ENCODE peak calls at places on chromosomes 16 and 17, in nine cellular contexts. F is adrenal gland, G is body of pancreas, A is heart right ventricle, M is prostate gland, T is glutamatergic neuron, Z is chondrocyte, J is psoas muscle, X is OCI-LY7. H is an unnamed sample.
A peak's percentile ranks its signal among the peaks of the same experiment; 100 is the strongest.

GRCh38 chr17:42456223-42457106 is 2.2 kb upstream of the ATP6V0A1 start:
- DNase-seq in F (no peak), G (no peak), A (no peak), M (no peak), T (no peak), Z (no peak), J (no peak), X (peak; percentile 76), H (peak; percentile 62)

GRCh38 chr17:28509784-28510183 is 3.6 kb downstream of the FOXN1 start:
- DNase-seq in F (no peak), G (no peak), A (no peak), M (no peak), T (no peak), Z (no peak), J (no peak), X (no peak), H (no peak)

GRCh38 chr17:7186241-7186640 is 7.1 kb upstream of the ASGR1 start:
- DNase-seq in F (no peak), G (no peak), A (no peak), M (no peak), T (no peak), Z (peak; percentile 20), J (no peak), X (peak; percentile 26), H (no peak)

GRCh38 chr17:50944054-50944901 is 78.1 kb upstream of the TOB1 start:
- DNase-seq in F (peak; percentile 86), G (peak; percentile 90), A (peak; percentile 88), M (peak; percentile 88), T (peak; percentile 76), Z (peak; percentile 81), J (peak; percentile 92), X (peak; percentile 41), H (peak; percentile 77)

GRCh38 chr17:45231481-45232116 is 9.9 kb downstream of the FMNL1 start:
- DNase-seq in F (no peak), G (no peak), A (peak; percentile 39), M (no peak), T (peak; percentile 61), Z (peak; percentile 86), J (no peak), X (peak; percentile 51), H (no peak)

GRCh38 chr16:84839054-84839453 is 19.3 kb downstream of the CRISPLD2 start:
- DNase-seq in F (no peak), G (no peak), A (no peak), M (no peak), T (no peak), Z (no peak), J (peak; percentile 41), X (no peak), H (no peak)

GRCh38 chr16:57533618-57534336 is 2.6 kb downstream of the CCDC102A start:
- DNase-seq in F (peak; percentile 18), G (peak; percentile 32), A (no peak), M (no peak), T (no peak), Z (no peak), J (no peak), X (no peak), H (peak; percentile 8)

GRCh38 chr16:77971306-77972131 is 50.8 kb upstream of the CLEC3A start:
- DNase-seq in F (peak; percentile 78), G (peak; percentile 84), A (peak; percentile 83), M (peak; percentile 78), T (peak; percentile 91), Z (no peak), J (peak; percentile 83), X (peak; percentile 72), H (peak; percentile 63)

GRCh38 chr17:73969956-73970355 is 233.5 kb upstream of the RPL38 start:
- DNase-seq in F (peak; percentile 46), G (no peak), A (no peak), M (no peak), T (no peak), Z (peak; percentile 12), J (no peak), X (no peak), H (no peak)

GRCh38 chr17:65366102-65366844 is 195.2 kb downstream of the AXIN2 start:
- DNase-seq in F (no peak), G (no peak), A (no peak), M (no peak), T (no peak), Z (no peak), J (no peak), X (no peak), H (no peak)

GRCh38 chr17:5425826-5426225 is 5.8 kb downstream of the RPAIN start:
- DNase-seq in F (no peak), G (no peak), A (no peak), M (no peak), T (no peak), Z (no peak), J (no peak), X (no peak), H (no peak)

GRCh38 chr17:39705786-39706348 is 6.0 kb downstream of the ERBB2 start:
- DNase-seq in F (no peak), G (peak; percentile 89), A (peak; percentile 56), M (peak; percentile 87), T (no peak), Z (no peak), J (no peak), X (no peak), H (no peak)

GRCh38 chr16:66516808-66517585 is 32.9 kb downstream of the TK2 start:
- DNase-seq in F (peak; percentile 99), G (peak; percentile 98), A (peak; percentile 96), M (peak; percentile 97), T (no peak), Z (no peak), J (peak; percentile 99), X (peak; percentile 95), H (peak; percentile 95)

GRCh38 chr17:75873587-75874322 is 4.6 kb downstream of the TRIM47 start:
- DNase-seq in F (no peak), G (no peak), A (no peak), M (no peak), T (no peak), Z (no peak), J (no peak), X (no peak), H (no peak)

GRCh38 chr17:50882851-50883250 is 16.7 kb upstream of the TOB1 start:
- DNase-seq in F (no peak), G (no peak), A (no peak), M (no peak), T (no peak), Z (no peak), J (no peak), X (no peak), H (no peak)

GRCh38 chr17:75250009-75250471 is 11.4 kb downstream of the GGA3 start:
- DNase-seq in F (peak; percentile 22), G (no peak), A (no peak), M (no peak), T (no peak), Z (no peak), J (peak; percentile 51), X (peak; percentile 50), H (peak; percentile 84)

DNA sequence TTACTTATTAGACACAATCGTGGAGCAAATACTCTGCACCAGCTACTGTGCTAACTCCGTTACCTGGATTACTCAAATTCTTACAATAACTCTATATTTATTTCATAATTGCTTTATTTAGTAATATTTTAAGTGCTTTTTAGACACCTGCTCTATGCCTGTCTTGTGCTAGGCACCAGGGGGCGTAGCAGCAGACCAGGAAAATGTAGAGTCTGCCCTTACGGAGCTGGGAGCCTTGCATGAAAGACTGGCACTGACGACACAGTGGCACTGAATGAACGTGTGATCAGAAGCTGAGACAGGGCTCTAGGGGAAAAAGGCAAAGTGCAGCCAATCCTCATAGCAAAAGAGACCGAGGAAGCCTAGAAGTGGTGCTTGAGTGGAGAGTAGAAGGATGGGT is 486.5 kb downstream of the CDH13 start:
- DNase-seq in F (no peak), G (no peak), A (no peak), M (no peak), T (peak; percentile 38), Z (no peak), J (no peak), X (peak; percentile 71), H (no peak)
- TF ChIP-seq CTCF in F (peak; percentile 47), G (peak; percentile 23), A (peak; percentile 41), M (peak; percentile 35), T (peak; percentile 74), Z (peak; percentile 80), J (peak; percentile 36), X (peak; percentile 87), H (peak; percentile 36)

DNA sequence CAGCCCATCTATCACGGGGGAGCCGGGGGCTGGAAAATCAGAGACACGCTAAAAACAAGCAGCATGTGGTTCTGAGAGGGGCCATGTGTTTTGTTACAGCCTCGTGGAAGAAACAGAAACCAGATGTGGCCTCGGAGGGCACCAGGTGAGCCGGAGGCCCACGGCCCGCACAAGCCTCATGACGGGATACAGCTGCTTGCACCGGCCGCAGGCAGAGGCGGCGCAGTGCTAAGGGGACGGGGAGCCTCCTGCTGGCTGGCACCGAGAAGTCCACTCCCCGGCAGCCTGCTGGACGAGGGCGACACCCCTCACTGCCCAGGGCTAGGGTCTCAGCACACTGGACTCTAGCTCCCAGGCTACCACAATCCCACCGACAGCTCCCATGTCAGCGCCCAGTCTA is 19.2 kb downstream of the NDUFAF8 start:
- DNase-seq in F (no peak), G (no peak), A (no peak), M (no peak), T (no peak), Z (no peak), J (no peak), X (no peak), H (no peak)
- TF ChIP-seq CTCF in F (peak; percentile 9), G (no peak), A (no peak), M (no peak), T (peak; percentile 4), Z (peak; percentile 20), J (no peak), X (no peak), H (no peak)

GRCh38 chr17:18045691-18046090 is 6.5 kb downstream of the GID4 start:
- DNase-seq in F (no peak), G (no peak), A (no peak), M (no peak), T (no peak), Z (no peak), J (no peak), X (peak; percentile 15), H (no peak)

GRCh38 chr17:18042969-18043368 is 3.8 kb downstream of the GID4 start:
- DNase-seq in F (no peak), G (no peak), A (no peak), M (no peak), T (no peak), Z (no peak), J (no peak), X (no peak), H (no peak)

GRCh38 chr17:18044609-18045008 is 5.4 kb downstream of the GID4 start:
- DNase-seq in F (no peak), G (no peak), A (no peak), M (no peak), T (no peak), Z (no peak), J (no peak), X (no peak), H (no peak)

GRCh38 chr17:18041776-18042175 is 2.6 kb downstream of the GID4 start:
- DNase-seq in F (no peak), G (no peak), A (no peak), M (no peak), T (no peak), Z (no peak), J (peak; percentile 68), X (no peak), H (no peak)

GRCh38 chr17:18043491-18043890 is 4.3 kb downstream of the GID4 start:
- DNase-seq in F (no peak), G (no peak), A (no peak), M (no peak), T (no peak), Z (no peak), J (no peak), X (peak; percentile 33), H (no peak)
- TF ChIP-seq CTCF in F (no peak), G (peak; percentile 18), A (peak; percentile 36), M (peak; percentile 25), T (no peak), Z (peak; percentile 71), J (peak; percentile 21), X (peak; percentile 73), H (peak; percentile 28)

GRCh38 chr17:66426397-66427033 is 124.1 kb downstream of the PRKCA start:
- DNase-seq in F (no peak), G (no peak), A (no peak), M (no peak), T (no peak), Z (no peak), J (no peak), X (peak; percentile 41), H (peak; percentile 26)
- TF ChIP-seq CTCF in F (peak; percentile 17), G (no peak), A (no peak), M (peak; percentile 18), T (no peak), Z (peak; percentile 67), J (no peak), X (peak; percentile 68), H (no peak)

H was measured in GM13977.